ENCODE peak calls at places on chromosomes 11 and 22, in four cellular contexts. U, L, E and P are unnamed samples.

GRCh38 chr22:48757581-48757980 is 1070.1 kb downstream of the BRD1 start:
- DNase-seq in U (no peak), E (no peak), L (no peak), P (no peak)

GRCh38 chr11:93791493-93791892 is 7.4 kb downstream of the MED17 start:
- DNase-seq in U (no peak), L (no peak), E (no peak), P (no peak)

GRCh38 chr11:20131744-20132666 is 28.3 kb downstream of the DBX1 start:
- DNase-seq in E (peak), U (peak), L (no peak), P (peak)

GRCh38 chr11:76444384-76445121 is at the start of gene EMSY:
- DNase-seq in L (peak), U (peak), E (peak), P (peak)

GRCh38 chr11:57432714-57433163 is 5.8 kb upstream of the SLC43A3 start:
- DNase-seq in U (no peak), E (peak), L (no peak), P (no peak)

GRCh38 chr11:63866211-63866610 is 27.3 kb downstream of the MARK2 start:
- DNase-seq in E (peak), L (no peak), U (peak), P (no peak)

GRCh38 chr11:127485541-127485940 is 485.0 kb upstream of the KIRREL3 start:
- DNase-seq in E (no peak), U (no peak), L (no peak), P (no peak)

GRCh38 chr11:92383430-92383829 is 158.8 kb downstream of the FAT3 start:
- DNase-seq in U (no peak), E (peak), L (no peak), P (no peak)

GRCh38 chr11:102564110-102564509 is 33.6 kb upstream of the MMP7 start:
- DNase-seq in E (peak), U (no peak), L (peak), P (peak)

GRCh38 chr22:36144886-36145541 is 15.5 kb downstream of the APOL3 start:
- DNase-seq in E (peak), U (peak), L (peak), P (peak)

GRCh38 chr11:10529279-10529678 is 11.7 kb downstream of the RNF141 start:
- DNase-seq in U (no peak), E (peak), L (no peak), P (no peak)

GRCh38 chr22:48919187-48919590 is 908.5 kb downstream of the BRD1 start:
- DNase-seq in E (no peak), U (no peak), L (no peak), P (no peak)

GRCh38 chr11:19905280-19905853 is 192.7 kb downstream of the NAV2 start:
- DNase-seq in U (no peak), L (peak), E (peak), P (no peak)

GRCh38 chr11:107545101-107545514 is 20.4 kb downstream of the ALKBH8 start:
- DNase-seq in E (peak), L (peak), U (no peak), P (no peak)

GRCh38 chr11:63919267-63920125 is 2.5 kb upstream of the RCOR2 start:
- DNase-seq in L (no peak), E (no peak), U (no peak), P (no peak)

GRCh38 chr11:11975201-11976092 is 33.0 kb downstream of the DKK3 start:
- DNase-seq in U (no peak), L (no peak), E (no peak), P (peak)

GRCh38 chr11:2217211-2218081 is 45.8 kb upstream of the TH start:
- DNase-seq in E (no peak), L (no peak), U (no peak), P (no peak)

GRCh38 chr11:1513326-1514296 is 27.0 kb upstream of the MOB2 start:
- DNase-seq in E (no peak), L (no peak), U (peak), P (no peak)

GRCh38 chr11:94567181-94567670 is at the start of gene PIWIL4:
- DNase-seq in L (no peak), U (no peak), E (no peak), P (no peak)

GRCh38 chr22:35913925-35914324 is 114.7 kb downstream of the RBFOX2 start:
- DNase-seq in E (no peak), U (no peak), L (no peak), P (no peak)

GRCh38 chr22:35258144-35258988 is 1.1 kb downstream of the HMGXB4 start:
- DNase-seq in U (no peak), E (peak), L (no peak), P (no peak)

GRCh38 chr11:2884424-2884815 is 1.2 kb downstream of the CDKN1C start:
- DNase-seq in L (no peak), E (no peak), U (peak), P (peak)

GRCh38 chr11:73597340-73597955 is 464 bp downstream of the FAM168A start:
- DNase-seq in U (no peak), E (no peak), L (no peak), P (no peak)

GRCh38 chr11:35615911-35616900 is 2.1 kb upstream of the FJX1 start:
- DNase-seq in L (no peak), U (no peak), E (peak), P (peak)

GRCh38 chr11:130705670-130706421 is 210.4 kb downstream of the SNX19 start:
- DNase-seq in L (no peak), U (no peak), E (no peak), P (no peak)

DNA sequence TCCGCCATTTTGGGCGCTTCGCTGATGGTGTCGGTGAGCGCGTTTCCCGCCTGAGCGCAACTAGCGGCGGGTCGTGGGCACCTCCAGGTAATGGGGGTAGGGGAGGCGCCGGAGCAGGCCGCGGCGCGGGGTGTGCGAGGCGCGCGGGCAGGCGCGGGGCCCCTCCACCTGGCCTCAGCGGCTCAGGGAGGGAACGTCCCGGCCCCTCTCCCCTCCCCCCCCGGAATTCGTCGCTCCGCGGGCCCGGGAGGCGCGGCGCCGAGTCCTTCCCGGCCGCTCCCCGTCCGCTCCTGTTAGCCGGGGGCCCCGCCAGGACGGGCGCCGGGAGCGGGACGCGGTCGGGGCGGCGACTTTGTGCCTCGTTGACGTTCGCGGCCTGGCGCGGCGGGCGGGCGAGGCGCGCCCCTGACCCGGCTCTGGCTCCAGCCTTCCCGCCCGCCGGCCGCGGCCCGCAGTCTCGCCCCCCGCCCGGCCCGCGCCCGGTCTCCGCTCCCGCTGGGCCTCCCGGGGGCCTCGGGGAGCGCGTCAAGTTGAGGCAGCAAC is at the start of gene PPP6R3:
- DNase-seq in U (no peak), E (no peak), L (no peak), P (no peak)
- TF ChIP-seq POLR2A in U (peak), E (peak), L (peak), P (peak)

GRCh38 chr11:118126082-118126838 is 26.4 kb downstream of the SCN4B start:
- DNase-seq in E (no peak), L (peak), U (no peak), P (no peak)
- TF ChIP-seq POLR2A in E (no peak), L (peak), U (no peak), P (peak)

GRCh38 chr22:46128606-46129005 is 21.7 kb upstream of the PPARA start:
- DNase-seq in U (no peak), L (no peak), E (no peak), P (no peak)

GRCh38 chr22:46131151-46131587 is 19.2 kb upstream of the PPARA start:
- DNase-seq in U (peak), L (no peak), E (no peak), P (no peak)

GRCh38 chr22:46127556-46127955 is 22.8 kb upstream of the PPARA start:
- DNase-seq in E (no peak), L (no peak), U (no peak), P (no peak)

GRCh38 chr22:46126853-46127385 is 23.4 kb upstream of the PPARA start:
- DNase-seq in U (no peak), E (no peak), L (no peak), P (no peak)

DNA sequence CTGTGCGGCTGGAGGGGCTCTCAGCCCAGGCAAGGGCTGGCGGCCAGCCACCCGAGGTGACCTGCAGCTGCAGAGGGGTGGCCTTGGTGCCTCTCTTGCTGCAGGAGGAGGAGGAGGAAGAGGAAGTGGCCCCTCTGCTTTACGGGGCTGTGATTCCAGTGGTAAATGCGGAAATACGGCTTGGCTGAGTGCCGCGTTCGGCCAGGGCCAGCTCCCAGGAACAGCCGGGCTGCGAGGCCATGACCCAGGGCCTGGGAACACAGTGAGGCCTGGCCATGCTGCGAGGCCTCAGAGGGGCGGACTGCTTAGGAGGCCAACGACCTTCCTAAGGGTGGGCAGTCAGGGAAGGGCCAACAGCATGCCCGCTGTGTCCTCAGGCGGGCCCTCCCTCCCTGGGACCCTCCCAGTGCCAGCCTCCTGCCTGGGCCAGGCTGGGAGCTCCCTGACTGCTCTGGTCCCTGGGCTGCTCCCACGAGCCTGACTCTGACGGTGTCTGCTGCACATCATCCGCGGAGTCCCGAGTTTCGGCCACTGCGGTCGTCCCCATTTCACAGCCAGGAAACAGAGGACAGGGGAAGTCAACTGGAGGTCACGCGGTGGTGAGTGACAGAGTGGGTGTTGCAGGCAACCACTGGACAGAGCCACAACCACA is 20.8 kb upstream of the PPARA start:
- DNase-seq in E (no peak), U (peak), L (no peak), P (no peak)
- TF ChIP-seq POLR2A in E (no peak), U (no peak), L (no peak), P (no peak)

DNA sequence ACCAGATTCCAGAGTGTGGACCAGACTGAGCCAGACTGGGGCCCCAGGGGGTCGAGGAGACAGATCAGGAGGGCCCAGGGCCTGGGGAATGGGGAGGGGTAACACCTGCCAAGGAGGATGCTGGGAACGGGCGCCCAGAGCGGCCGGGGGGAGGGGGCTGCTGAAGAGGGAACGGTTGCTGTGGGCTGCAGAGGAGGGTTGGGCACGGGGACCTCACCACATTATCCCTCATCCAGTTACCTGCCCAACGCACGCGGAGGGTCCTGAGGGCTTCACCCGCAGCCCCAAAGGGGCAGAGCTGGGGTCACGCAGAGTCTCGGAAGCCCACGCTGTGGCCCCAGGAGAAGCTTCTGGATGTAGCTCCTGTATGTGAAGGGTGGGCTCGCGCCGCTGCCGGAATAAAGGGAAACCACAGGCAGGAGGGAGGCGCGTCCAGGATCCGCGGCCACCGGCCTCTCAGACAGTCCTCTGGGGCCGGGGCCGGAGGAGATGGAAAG is 927 bp upstream of the SELENOO start:
- DNase-seq in U (peak), E (no peak), L (no peak), P (no peak)
- TF ChIP-seq POLR2A in U (no peak), E (no peak), L (no peak), P (no peak)

GRCh38 chr11:121453589-121454299 is 977 bp upstream of the SORL1-AS1 start:
- DNase-seq in U (no peak), L (no peak), E (no peak), P (no peak)

GRCh38 chr11:121451178-121451981 is 734 bp upstream of the SORL1 start:
- DNase-seq in L (no peak), E (no peak), U (no peak), P (no peak)

GRCh38 chr11:121450424-121450823 is 1.7 kb upstream of the SORL1 start:
- DNase-seq in L (no peak), E (no peak), U (no peak), P (no peak)

GRCh38 chr11:121451982-121452608 is at the start of gene SORL1:
- DNase-seq in U (peak), L (no peak), E (peak), P (peak)

GRCh38 chr11:121452609-121453150 is at the start of gene SORL1-AS1:
- DNase-seq in U (no peak), E (peak), L (no peak), P (no peak)
- TF ChIP-seq POLR2A in U (no peak), E (no peak), L (no peak), P (no peak)

GRCh38 chr11:87038235-87038960 is 664 bp downstream of the TMEM135 start:
- DNase-seq in E (no peak), L (no peak), U (no peak), P (no peak)

GRCh38 chr11:87039371-87039770 is 1.6 kb downstream of the TMEM135 start:
- DNase-seq in U (peak), L (no peak), E (peak), P (no peak)

GRCh38 chr11:87036756-87037449 is 831 bp upstream of the TMEM135 start:
- DNase-seq in E (no peak), U (no peak), L (no peak), P (no peak)

GRCh38 chr11:87035976-87036583 is 1.7 kb upstream of the TMEM135 start:
- DNase-seq in E (no peak), U (no peak), L (no peak), P (no peak)

GRCh38 chr11:87037450-87038234 is at the start of gene TMEM135:
- DNase-seq in E (peak), U (peak), L (peak), P (peak)
- TF ChIP-seq POLR2A in E (no peak), U (peak), L (peak), P (peak)

GRCh38 chr11:6413791-6414231 is 5.1 kb downstream of the APBB1 start:
- DNase-seq in L (no peak), E (no peak), U (no peak), P (no peak)

GRCh38 chr11:6418199-6418957 is 516 bp downstream of the APBB1 start:
- DNase-seq in L (no peak), U (peak), E (no peak), P (no peak)

GRCh38 chr11:6420677-6421076 is 1.8 kb upstream of the APBB1 start:
- DNase-seq in U (no peak), L (no peak), E (no peak), P (no peak)

GRCh38 chr11:6414874-6415328 is 4.0 kb downstream of the APBB1 start:
- DNase-seq in U (no peak), E (no peak), L (no peak), P (no peak)

DNA sequence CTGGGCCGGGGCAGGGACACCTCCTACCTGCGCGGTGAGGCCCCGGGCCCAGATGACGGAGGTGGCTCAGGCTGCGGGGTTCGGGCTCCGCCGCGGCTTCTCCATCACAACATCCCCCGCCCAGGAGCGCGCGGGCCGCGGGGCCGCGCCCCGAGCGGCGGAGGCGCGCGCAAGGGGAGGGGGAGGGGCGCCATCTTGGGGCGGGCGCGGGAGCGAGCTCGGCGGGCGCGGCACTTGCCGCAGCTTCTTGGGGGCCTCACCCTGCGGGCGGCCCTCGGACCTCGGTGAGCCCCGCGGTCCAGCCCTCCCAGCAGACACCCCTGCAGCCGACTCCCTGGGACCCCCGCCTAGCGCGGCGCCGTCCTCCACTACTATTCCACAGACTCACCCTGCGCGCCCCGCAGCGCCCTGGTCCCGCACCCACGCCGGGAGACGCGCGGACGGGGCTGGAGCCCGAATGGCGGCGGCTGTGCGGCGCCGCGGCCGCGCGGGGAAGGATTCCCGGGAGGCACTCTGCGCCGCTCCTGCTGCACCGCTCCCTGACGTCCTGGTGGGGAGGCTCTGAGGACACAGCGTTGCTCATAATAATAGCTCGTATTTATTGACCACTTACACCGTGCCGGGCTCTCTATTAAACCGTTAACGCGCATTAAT is at the start of gene APBB1:
- DNase-seq in E (peak), L (no peak), U (peak), P (peak)
- TF ChIP-seq POLR2A in E (no peak), L (no peak), U (peak), P (peak)

GRCh38 chr22:38272373-38273134 is at the start of gene TMEM184B:
- DNase-seq in E (peak), L (peak), U (peak), P (peak)
- TF ChIP-seq POLR2A in E (peak), L (no peak), U (peak), P (peak)

GRCh38 chr22:43955040-43955882 is at the start of gene SAMM50:
- DNase-seq in E (peak), U (peak), L (peak), P (peak)
- TF ChIP-seq POLR2A in E (peak), U (peak), L (peak), P (peak)